ENCODE peak calls at places on chromosomes 12 and 14, in five cellular contexts. T is ovary, G is uterus, B is aorta, W is transverse colon. A is an unnamed sample.

GRCh38 chr14:103607039-103607668 is 21.9 kb upstream of the KLC1 start:
- DNase-seq in W (peak; percentile 81), T (peak; percentile 76), B (peak; percentile 88), G (peak; percentile 80), A (peak; percentile 66)

GRCh38 chr12:1670815-1671268 is 20.0 kb upstream of the ADIPOR2 start:
- DNase-seq in B (no peak), T (no peak), G (no peak), W (peak; percentile 57), A (no peak)

GRCh38 chr14:22567437-22567836 is 21.6 kb downstream of the DAD1 start:
- DNase-seq in G (no peak), B (no peak), W (no peak), T (no peak), A (no peak)

GRCh38 chr12:132604108-132605054 is 6.0 kb downstream of the LRCOL1 start:
- DNase-seq in G (no peak), T (no peak), W (no peak), B (peak; percentile 56), A (no peak)

GRCh38 chr12:18123707-18124106 is 33.7 kb upstream of the RERGL start:
- DNase-seq in T (no peak), G (no peak), B (no peak), W (no peak), A (no peak)

GRCh38 chr12:52191841-52192791 is at the start of gene KRT80:
- DNase-seq in W (peak; percentile 84), G (peak; percentile 92), B (peak; percentile 96), T (peak; percentile 92), A (peak; percentile 75)

GRCh38 chr14:51929156-51929555 is 60.2 kb upstream of the RTRAF start:
- DNase-seq in W (no peak), G (no peak), B (no peak), T (no peak), A (no peak)

GRCh38 chr14:64855732-64856527 is 23.8 kb downstream of the SPTB start:
- DNase-seq in G (no peak), T (no peak), B (no peak), W (no peak), A (peak; percentile 59)

GRCh38 chr12:98980508-98980907 is 335.4 kb downstream of the APAF1 start:
- DNase-seq in T (no peak), B (no peak), G (no peak), W (no peak), A (no peak)

GRCh38 chr14:50225067-50225973 is 6.1 kb downstream of the SOS2 start:
- DNase-seq in B (no peak), W (no peak), T (no peak), G (no peak), A (no peak)

GRCh38 chr12:92360543-92360942 is 214.9 kb upstream of the BTG1 start:
- DNase-seq in T (no peak), W (no peak), B (no peak), G (no peak), A (no peak)

GRCh38 chr14:37708481-37708880 is 113.1 kb downstream of the TTC6 start:
- DNase-seq in G (no peak), W (no peak), T (no peak), B (no peak), A (no peak)

GRCh38 chr12:45939759-45940158 is 50.6 kb downstream of the SCAF11 start:
- DNase-seq in W (no peak), G (no peak), T (no peak), B (no peak), A (no peak)

DNA sequence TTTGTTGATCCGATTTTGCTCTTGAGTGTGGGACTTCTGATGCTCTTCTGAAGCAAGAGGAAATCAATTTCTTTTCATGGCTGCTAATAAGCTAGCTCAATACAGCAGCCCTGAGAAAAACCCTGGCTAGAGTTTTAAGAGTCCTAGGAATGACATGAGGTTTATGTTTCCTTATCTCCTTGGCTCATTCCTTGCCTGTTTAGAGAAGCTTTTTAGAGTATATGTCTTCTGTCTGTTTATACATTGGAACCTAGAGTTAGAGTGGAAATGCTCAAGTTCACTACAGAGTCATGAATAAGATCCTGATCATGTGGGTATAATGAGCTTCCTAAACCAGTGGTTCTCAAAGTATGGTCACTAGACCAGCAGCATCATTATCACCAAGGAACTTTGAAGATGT is 34.5 kb downstream of the SMOC1 start:
- DNase-seq in T (no peak), B (no peak), W (no peak), G (no peak), A (no peak)
- H3K27ac ChIP-seq in T (no peak overlapping the region), B (no peak overlapping the region), W (no peak overlapping the region), G (no peak overlapping the region), A (no peak overlapping the region)

GRCh38 chr14:74661726-74662450 is 49.9 kb upstream of the LTBP2 start:
- DNase-seq in T (no peak), W (no peak), G (no peak), B (peak; percentile 62), A (peak; percentile 88)

GRCh38 chr14:74660863-74661262 is 48.8 kb upstream of the LTBP2 start:
- DNase-seq in G (no peak), W (no peak), T (no peak), B (no peak), A (no peak)

GRCh38 chr14:74660167-74660566 is 48.1 kb upstream of the LTBP2 start:
- DNase-seq in G (no peak), W (no peak), T (no peak), B (no peak), A (no peak)

GRCh38 chr14:74664717-74665116 is 48.2 kb downstream of the AREL1 start:
- DNase-seq in B (no peak), T (no peak), G (no peak), W (no peak), A (no peak)

DNA sequence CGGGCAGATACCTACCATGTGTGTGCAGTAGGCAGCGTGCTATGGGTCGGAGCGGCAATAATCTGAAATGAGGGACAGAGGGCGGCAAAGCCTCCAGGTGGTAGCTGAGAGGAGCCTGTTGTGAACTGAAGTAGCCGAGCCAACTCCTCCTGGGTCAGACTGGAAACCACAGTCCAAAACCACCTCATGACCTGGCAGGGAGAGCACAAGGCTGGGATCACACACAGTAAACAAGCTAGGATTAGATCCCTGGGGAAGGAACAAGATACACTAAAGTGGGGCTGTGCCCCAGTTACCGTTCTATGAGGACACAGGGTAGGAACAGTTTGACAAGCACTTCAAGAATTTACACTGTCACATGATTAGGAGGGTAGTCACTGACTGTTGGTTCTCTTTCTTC is 49.0 kb downstream of the AREL1 start:
- DNase-seq in B (no peak), W (no peak), T (no peak), G (no peak), A (peak; percentile 96)
- H3K27ac ChIP-seq in B (peak overlapping the region; percentile 49), W (no peak overlapping the region), T (no peak overlapping the region), G (no peak overlapping the region), A (peak overlapping the region; percentile 88)

DNA sequence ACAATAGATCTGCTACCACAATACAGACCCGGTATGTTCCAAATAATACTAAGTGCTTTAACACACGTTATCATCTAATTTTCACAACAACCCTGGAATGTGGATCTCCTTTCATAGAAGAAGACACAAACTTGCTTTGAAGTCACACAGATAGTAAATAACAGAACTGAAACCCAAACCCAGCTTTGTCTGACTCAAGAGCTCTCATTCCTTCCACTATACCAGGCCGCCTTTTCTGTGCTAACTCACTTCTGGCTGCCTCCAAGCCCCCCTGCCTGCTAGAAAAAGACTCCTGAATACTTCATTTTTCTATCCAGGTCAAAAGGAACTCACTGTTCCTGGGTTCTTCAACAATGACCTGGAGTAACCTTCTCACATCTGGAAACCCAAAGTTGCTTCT is 37.8 kb downstream of the PRPF40B start:
- DNase-seq in B (no peak), T (no peak), W (no peak), G (no peak), A (no peak)
- H3K27ac ChIP-seq in B (no peak overlapping the region), T (no peak overlapping the region), W (no peak overlapping the region), G (no peak overlapping the region), A (no peak overlapping the region)

GRCh38 chr12:100331871-100332270 is 25.0 kb upstream of the SLC17A8 start:
- DNase-seq in W (no peak), G (no peak), B (no peak), T (no peak), A (no peak)

GRCh38 chr12:100329800-100330199 is 27.1 kb upstream of the SLC17A8 start:
- DNase-seq in G (no peak), W (no peak), T (no peak), B (no peak), A (no peak)

GRCh38 chr12:100324498-100324897 is 32.4 kb upstream of the SLC17A8 start:
- DNase-seq in B (no peak), W (no peak), T (no peak), G (no peak), A (no peak)

DNA sequence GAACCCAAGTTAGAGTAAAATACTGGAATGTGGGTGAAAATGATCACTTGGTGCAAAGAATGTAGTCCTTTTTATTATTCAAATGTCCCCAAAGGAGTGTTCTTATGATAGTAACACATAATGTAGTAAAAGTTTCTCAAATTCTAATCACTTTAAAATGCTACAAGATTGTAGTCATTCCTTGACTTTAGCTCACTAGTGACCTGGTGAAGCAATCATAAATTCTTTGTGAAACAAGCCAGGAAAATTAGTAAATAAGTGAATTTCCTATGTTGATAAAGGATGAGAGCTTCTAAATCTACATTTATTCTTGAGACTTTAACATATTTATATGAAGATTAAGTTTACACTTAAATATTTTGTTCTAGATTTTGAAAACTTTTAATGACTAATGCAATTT is 30.7 kb upstream of the SLC17A8 start:
- DNase-seq in G (no peak), W (no peak), T (no peak), B (no peak), A (no peak)
- H3K27ac ChIP-seq in G (no peak overlapping the region), W (no peak overlapping the region), T (no peak overlapping the region), B (no peak overlapping the region), A (no peak overlapping the region)

GRCh38 chr12:97875064-97875463 is 412.5 kb downstream of the RMST start:
- DNase-seq in B (no peak), G (no peak), T (no peak), W (no peak), A (no peak)
- H3K27ac ChIP-seq in B (no peak overlapping the region), G (no peak overlapping the region), T (no peak overlapping the region), W (no peak overlapping the region), A (no peak overlapping the region)

DNA sequence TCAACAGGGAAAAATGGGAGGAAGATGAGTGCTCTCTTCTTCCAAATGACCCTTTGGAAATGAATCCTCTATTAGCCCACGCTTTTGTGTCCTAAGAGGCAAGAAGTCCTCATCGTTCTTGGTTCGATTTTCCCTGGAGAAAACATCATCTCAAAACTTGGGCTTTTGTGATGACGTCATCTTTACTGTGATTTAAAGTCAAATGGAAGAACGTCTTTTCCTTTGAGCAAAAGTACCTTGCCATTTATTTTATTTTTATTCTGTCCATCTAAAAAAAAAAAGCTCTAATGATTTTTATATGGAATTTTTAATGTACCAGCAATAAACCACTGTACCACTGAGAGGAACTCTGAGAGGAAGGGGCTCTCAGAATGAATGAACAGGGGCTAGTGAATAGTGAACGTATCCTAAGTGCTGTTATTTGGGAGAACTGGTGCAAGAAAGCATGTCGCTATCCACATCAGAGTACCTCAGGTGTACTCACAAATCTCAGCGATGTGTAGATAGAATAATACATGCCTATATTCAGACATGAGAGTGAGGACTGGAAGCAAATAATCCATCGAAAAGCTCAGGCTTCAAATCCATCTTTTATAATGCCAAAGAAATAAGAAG is 124.8 kb downstream of the HMGA2 start:
- DNase-seq in T (no peak), B (no peak), W (no peak), G (no peak), A (no peak)
- H3K27ac ChIP-seq in T (no peak overlapping the region), B (no peak overlapping the region), W (no peak overlapping the region), G (no peak overlapping the region), A (no peak overlapping the region)

GRCh38 chr12:21774358-21775129 is at the start of gene KCNJ8:
- DNase-seq in T (peak; percentile 86), B (peak; percentile 86), G (peak; percentile 85), W (peak; percentile 36), A (peak; percentile 44)
- H3K27ac ChIP-seq in T (peak within 1 kb of the TSS; percentile 81), B (peak within 1 kb of the TSS; percentile 59), G (peak within 1 kb of the TSS; percentile 90), W (peak within 1 kb of the TSS; percentile 76), A (peak within 1 kb of the TSS; percentile 70)

GRCh38 chr14:68143341-68143807 is 323.8 kb downstream of the RAD51B start:
- DNase-seq in T (peak; percentile 91), G (peak; percentile 89), W (peak; percentile 61), B (peak; percentile 87), A (peak; percentile 80)
- H3K27ac ChIP-seq in T (peak overlapping the region; percentile 81), G (peak overlapping the region; percentile 92), W (peak overlapping the region; percentile 87), B (no peak overlapping the region), A (peak overlapping the region; percentile 83)